ENCODE peak calls at places on chromosome 17, in seven cellular contexts. M, W, T, A, P, L and G are unnamed samples.

GRCh38 chr17:56976941-56977570 is 875 bp upstream of the SCPEP1 start:
- DNase-seq in M (no peak), W (no peak), T (peak), A (no peak), P (no peak), L (no peak), G (no peak)

GRCh38 chr17:41735744-41736143 is 1.3 kb upstream of the HAP1 start:
- DNase-seq in M (no peak), W (no peak), T (no peak), A (no peak), P (no peak), L (no peak), G (no peak)

GRCh38 chr17:66829386-66829864 is 5.5 kb upstream of the CACNG5 start:
- DNase-seq in M (no peak), W (no peak), T (peak), A (peak), P (no peak), L (no peak), G (no peak)

GRCh38 chr17:34110315-34110714 is 144.8 kb upstream of the CCL2 start:
- DNase-seq in M (no peak), W (no peak), T (peak), A (no peak), P (no peak), L (no peak), G (no peak)

GRCh38 chr17:10879110-10879509 is 41.2 kb upstream of the PIRT start:
- DNase-seq in M (no peak), W (no peak), T (peak), A (peak), P (no peak), L (peak), G (peak)

GRCh38 chr17:5592382-5592781 is 8.1 kb upstream of the NLRP1 start:
- DNase-seq in M (no peak), W (no peak), T (peak), A (no peak), P (peak), L (no peak), G (no peak)

GRCh38 chr17:80364091-80364691 is 50.8 kb upstream of the ENDOV start:
- DNase-seq in M (no peak), W (no peak), T (peak), A (no peak), P (no peak), L (no peak), G (no peak)

GRCh38 chr17:82302991-82303943 is 14.1 kb downstream of the CD7 start:
- DNase-seq in M (no peak), W (no peak), T (no peak), A (no peak), P (peak), L (no peak), G (no peak)

GRCh38 chr17:9837551-9838471 is 12.1 kb downstream of the GLP2R start:
- DNase-seq in M (no peak), W (peak), T (no peak), A (peak), P (no peak), L (peak), G (no peak)

DNA sequence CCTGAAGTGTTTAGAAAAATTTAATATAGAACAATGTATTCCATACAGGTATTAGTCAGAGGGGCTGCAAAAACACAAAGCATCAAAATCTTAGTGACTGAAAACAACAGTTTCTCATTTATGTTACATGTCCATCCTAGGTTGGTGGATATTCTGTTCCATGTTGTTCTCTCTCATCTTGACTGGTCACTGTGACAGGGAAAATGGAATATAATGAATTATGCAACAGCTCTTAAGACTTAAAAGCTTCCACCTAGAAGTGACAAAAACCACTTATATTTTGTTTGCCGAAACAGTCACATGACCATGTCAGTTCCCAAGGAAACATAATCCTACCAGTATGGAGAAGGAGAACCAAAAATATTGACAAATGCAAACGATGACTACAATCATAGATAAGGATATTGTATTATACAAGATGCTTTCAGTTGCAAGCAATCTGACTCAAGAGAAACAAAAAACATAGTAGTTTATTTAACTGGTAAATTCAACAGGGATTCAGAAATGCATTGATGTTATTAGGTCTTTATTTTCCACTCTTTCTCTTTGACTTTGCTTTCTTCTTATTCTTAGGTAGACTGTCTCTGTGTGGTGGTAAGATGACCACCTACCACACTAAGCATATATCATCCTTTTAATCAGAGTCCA is 103.9 kb downstream of the SSH2 start:
- DNase-seq in M (no peak), W (no peak), T (no peak), A (no peak), P (no peak), L (no peak), G (no peak)
- H3K27ac ChIP-seq in M (no peak), W (no peak), T (no peak), A (peak), P (no peak), L (no peak), G (no peak)

GRCh38 chr17:1710807-1711553 is 803 bp upstream of the TLCD2 start:
- DNase-seq in M (no peak), W (no peak), T (no peak), A (no peak), P (no peak), L (no peak), G (no peak)
- H3K27ac ChIP-seq in M (peak), W (peak), T (no peak), A (peak), P (peak), L (no peak), G (no peak)

GRCh38 chr17:59812139-59812538 is 80.6 kb downstream of the TUBD1 start:
- DNase-seq in M (no peak), W (no peak), T (no peak), A (no peak), P (no peak), L (no peak), G (no peak)

GRCh38 chr17:59815965-59816364 is 76.8 kb downstream of the TUBD1 start:
- DNase-seq in M (no peak), W (no peak), T (no peak), A (no peak), P (no peak), L (no peak), G (no peak)

GRCh38 chr17:59811209-59811608 is 81.5 kb downstream of the TUBD1 start:
- DNase-seq in M (no peak), W (no peak), T (no peak), A (no peak), P (no peak), L (no peak), G (no peak)

GRCh38 chr17:59810894-59811153 is 81.9 kb downstream of the TUBD1 start:
- DNase-seq in M (no peak), W (no peak), T (no peak), A (no peak), P (no peak), L (no peak), G (no peak)

DNA sequence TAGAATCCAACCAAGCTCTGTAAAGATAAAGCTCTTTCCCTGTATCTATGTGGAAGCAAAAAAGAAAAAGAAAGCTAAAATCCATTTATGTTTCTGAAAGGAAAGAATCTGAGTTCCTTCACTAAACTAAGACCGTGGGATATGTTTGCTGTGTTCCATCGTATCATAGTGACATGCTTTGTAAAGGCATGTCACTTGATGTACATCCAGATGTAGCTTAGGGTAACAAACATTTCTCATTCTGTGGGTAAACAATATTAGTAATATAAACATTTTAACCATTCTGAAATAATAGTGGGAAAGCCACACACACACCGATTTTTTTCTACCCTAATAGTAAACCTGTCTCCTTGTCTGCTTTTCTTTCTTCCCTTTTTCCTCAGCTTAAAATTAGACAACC is 78.1 kb downstream of the TUBD1 start:
- DNase-seq in M (no peak), W (no peak), T (no peak), A (no peak), P (no peak), L (no peak), G (no peak)
- H3K27ac ChIP-seq in M (peak), W (no peak), T (no peak), A (peak), P (no peak), L (no peak), G (no peak)

DNA sequence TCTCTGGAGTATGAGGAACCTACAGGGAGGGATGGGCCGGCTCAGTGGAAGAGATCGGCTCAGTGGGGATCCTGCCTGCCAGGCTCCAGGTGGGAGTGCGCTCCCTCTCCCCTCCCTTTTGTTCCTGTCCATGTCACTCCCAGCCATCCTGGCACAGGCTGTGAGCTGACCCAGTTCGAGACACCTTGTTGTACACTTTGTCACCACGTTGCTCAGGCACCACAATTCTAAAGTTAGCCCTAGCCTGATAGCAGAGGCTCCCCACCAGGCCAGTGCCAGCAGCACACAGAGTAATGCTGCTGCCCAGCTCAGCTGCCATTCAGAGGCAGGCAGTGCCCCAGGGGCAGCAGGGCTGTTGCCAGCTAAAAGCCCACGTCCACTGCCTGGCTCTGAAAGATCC is 24.4 kb downstream of the PEMT start:
- DNase-seq in M (no peak), W (no peak), T (no peak), A (no peak), P (no peak), L (peak), G (no peak)
- H3K27ac ChIP-seq in M (peak), W (no peak), T (peak), A (no peak), P (no peak), L (peak), G (peak)

DNA sequence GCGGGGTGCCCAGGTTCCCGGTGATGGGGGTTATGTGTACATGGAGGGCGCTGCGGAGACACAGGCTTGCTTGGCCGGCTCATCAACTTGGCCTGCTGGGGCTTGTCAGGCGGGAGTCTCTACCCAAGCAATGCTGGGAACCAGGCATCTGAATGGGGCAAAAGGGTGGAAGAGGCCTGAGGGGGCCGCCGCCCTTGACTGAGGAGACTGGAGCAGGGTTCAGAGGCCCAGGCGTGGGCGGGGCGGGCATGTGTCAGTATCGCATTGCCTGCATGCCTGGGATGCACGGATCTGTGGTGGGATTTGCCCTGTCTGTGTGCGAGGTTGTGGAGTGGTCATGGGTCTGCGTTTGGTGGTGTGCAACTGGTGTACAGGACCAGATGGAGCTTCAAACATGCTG is 21.1 kb downstream of the ARHGAP23 start:
- DNase-seq in M (no peak), W (no peak), T (no peak), A (no peak), P (no peak), L (no peak), G (no peak)
- H3K27ac ChIP-seq in M (peak), W (peak), T (peak), A (peak), P (no peak), L (no peak), G (peak)

GRCh38 chr17:7167832-7168231 is 11.3 kb downstream of the ASGR1 start:
- DNase-seq in M (no peak), W (no peak), T (no peak), A (no peak), P (no peak), L (no peak), G (no peak)
- H3K27ac ChIP-seq in M (no peak), W (no peak), T (no peak), A (no peak), P (no peak), L (no peak), G (no peak)

DNA sequence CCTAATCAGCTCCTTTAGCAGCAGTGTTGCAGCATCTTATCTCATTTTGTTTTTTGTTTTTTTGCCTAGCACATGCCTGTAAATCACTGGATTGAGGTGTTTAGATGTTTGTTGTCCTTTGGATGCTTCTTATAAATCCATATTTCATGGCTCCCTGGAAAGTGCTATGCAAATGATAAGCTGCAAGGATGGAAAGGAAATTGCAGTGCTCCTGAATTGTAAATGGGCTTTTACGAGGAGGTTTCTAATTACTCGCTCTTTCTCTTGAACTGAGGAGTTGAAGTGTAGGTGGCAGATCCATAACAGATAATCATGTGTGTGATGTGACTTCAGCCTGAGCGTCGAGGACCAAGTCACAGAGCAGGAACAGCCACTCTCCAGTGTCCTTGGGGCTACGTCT is 45.0 kb downstream of the MAPT start:
- DNase-seq in M (no peak), W (no peak), T (no peak), A (no peak), P (no peak), L (no peak), G (no peak)
- H3K27ac ChIP-seq in M (no peak), W (no peak), T (no peak), A (no peak), P (no peak), L (no peak), G (peak)

GRCh38 chr17:978110-979093 is 1.2 kb downstream of the NXN start:
- DNase-seq in M (no peak), W (no peak), T (peak), A (no peak), P (no peak), L (peak), G (no peak)
- H3K27ac ChIP-seq in M (peak), W (peak), T (peak), A (peak), P (no peak), L (no peak), G (no peak)